ENCODE peak calls at places on chromosomes 16 and 17, in ten cellular contexts. C is ovary, Y is prostate gland, W is IMR-90, X is esophagus squamous epithelium, V is body of pancreas, E is right lobe of liver, N is A549, D is spleen, H is breast epithelium. I is an unnamed sample.

GRCh38 chr16:86396918-86397317 is 113.4 kb upstream of the FOXF1 start:
- DNase-seq in D (no peak), C (no peak), V (no peak), W (peak), Y (peak), N (no peak), E (no peak), X (no peak), H (no peak), I (peak)

GRCh38 chr16:66599726-66600125 is 4.8 kb upstream of the CMTM3 start:
- DNase-seq in E (no peak), H (no peak), X (no peak), C (no peak), Y (no peak), W (no peak), D (no peak), N (no peak), V (no peak), I (no peak)

GRCh38 chr16:25608002-25608401 is 83.8 kb upstream of the HS3ST4 start:
- DNase-seq in C (no peak), D (no peak), Y (no peak), X (no peak), V (no peak), W (no peak), E (no peak), H (no peak), N (no peak), I (no peak)

GRCh38 chr16:57670206-57670605 is 2.1 kb downstream of the ADGRG3 start:
- DNase-seq in X (no peak), N (no peak), W (no peak), V (peak), C (no peak), H (no peak), E (no peak), D (no peak), Y (no peak), I (no peak)

GRCh38 chr16:79571065-79571697 is 29.4 kb downstream of the MAF start:
- DNase-seq in C (no peak), N (no peak), E (no peak), H (no peak), V (no peak), X (no peak), W (no peak), Y (no peak), D (no peak), I (peak)

GRCh38 chr17:45364531-45365390 is 47.9 kb upstream of the MAP3K14 start:
- DNase-seq in N (peak), V (no peak), H (peak), E (peak), X (no peak), C (no peak), W (peak), D (peak), Y (no peak), I (peak)

GRCh38 chr17:29789186-29790170 is 140.6 kb downstream of the SSH2 start:
- DNase-seq in H (no peak), E (no peak), X (no peak), Y (no peak), C (no peak), D (no peak), N (no peak), W (no peak), V (no peak), I (no peak)

GRCh38 chr17:76088868-76089576 is 10.0 kb downstream of the ZACN start:
- DNase-seq in X (no peak), V (no peak), H (no peak), N (no peak), E (no peak), Y (no peak), C (no peak), W (no peak), D (peak), I (no peak)

GRCh38 chr16:77433146-77433545 is 1.7 kb downstream of the ADAMTS18 start:
- DNase-seq in Y (no peak), C (no peak), D (no peak), X (no peak), V (no peak), W (no peak), E (no peak), N (no peak), H (no peak), I (no peak)

GRCh38 chr16:71840052-71840451 is 5.7 kb upstream of the ATXN1L start:
- DNase-seq in C (no peak), N (no peak), V (no peak), Y (no peak), E (no peak), H (no peak), D (no peak), W (no peak), X (no peak), I (no peak)

GRCh38 chr17:16443390-16444257 is 28.3 kb downstream of the TRPV2 start:
- DNase-seq in D (no peak), C (no peak), E (no peak), V (no peak), N (no peak), X (no peak), H (no peak), W (no peak), Y (no peak), I (peak)
- TF ChIP-seq POLR2A in D (no peak), C (no peak), E (no peak), V (no peak), N (peak), X (no peak), H (no peak), W (no peak), Y (no peak), I (no peak)

GRCh38 chr17:33291248-33292183 is 1.6 kb downstream of the ASIC2 start:
- DNase-seq in H (no peak), V (peak), W (peak), C (peak), E (no peak), D (peak), X (no peak), Y (no peak), N (peak), I (no peak)

GRCh38 chr17:33292981-33293867 is at the start of gene ASIC2:
- DNase-seq in N (peak), E (no peak), C (peak), D (peak), V (no peak), H (no peak), W (peak), Y (no peak), X (no peak), I (no peak)

GRCh38 chr17:33294994-33295393 is 1.9 kb upstream of the ASIC2 start:
- DNase-seq in W (no peak), H (no peak), X (no peak), E (no peak), N (no peak), D (no peak), C (no peak), V (no peak), Y (no peak), I (no peak)

GRCh38 chr17:33290156-33290697 is 2.9 kb downstream of the ASIC2 start:
- DNase-seq in E (no peak), V (no peak), X (no peak), Y (no peak), C (no peak), N (no peak), W (no peak), H (no peak), D (no peak), I (no peak)

DNA sequence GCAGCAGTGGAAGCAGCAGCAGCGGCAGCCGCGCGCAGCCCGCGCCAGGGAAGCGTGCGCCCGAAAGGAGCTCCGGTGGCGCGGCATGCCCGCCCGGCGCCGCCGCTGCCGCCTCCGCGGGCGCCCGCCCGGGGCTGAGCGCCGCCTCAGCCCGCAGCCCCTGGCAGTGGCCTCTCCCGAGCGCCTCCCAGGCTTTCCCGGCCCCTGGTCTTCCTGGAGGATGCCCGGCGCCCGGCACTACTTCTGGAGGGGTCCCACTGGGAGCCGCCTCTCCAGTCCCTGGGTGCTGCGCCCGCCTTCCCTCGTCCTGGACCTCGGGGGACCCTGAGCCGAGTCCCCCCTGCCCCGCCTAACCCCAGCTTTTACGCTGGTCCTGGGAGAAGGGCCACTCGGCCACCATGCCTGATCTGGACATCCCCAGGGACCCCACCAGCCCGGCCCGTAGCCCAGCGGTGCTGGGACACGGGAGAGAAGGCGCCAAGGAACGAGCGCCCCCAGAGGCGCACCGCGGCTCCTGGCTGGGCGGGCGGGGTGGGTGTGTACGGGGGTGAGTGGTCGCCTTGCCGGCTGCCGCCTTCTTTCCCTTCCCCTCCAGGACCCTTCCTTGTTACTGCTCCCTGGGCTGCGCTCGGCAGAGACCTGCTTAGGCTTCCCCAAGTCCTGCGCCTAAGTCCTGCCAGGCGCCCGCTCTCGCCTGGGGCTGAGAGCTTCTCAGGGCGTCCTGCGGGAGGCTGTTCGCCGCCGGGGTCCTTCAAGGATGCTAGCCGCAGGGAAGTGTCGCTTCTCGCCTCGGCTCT is 713 bp downstream of the ASIC2 start:
- DNase-seq in X (no peak), E (no peak), H (no peak), V (no peak), D (no peak), Y (no peak), N (peak), W (peak), C (peak), I (no peak)
- TF ChIP-seq CTCF in X (no peak), E (no peak), H (no peak), V (no peak), D (no peak), Y (no peak), N (peak), W (peak), C (no peak), I (no peak)

GRCh38 chr17:79154951-79155557 is 80.4 kb downstream of the ENGASE start:
- DNase-seq in D (no peak), V (no peak), Y (no peak), C (no peak), N (no peak), H (no peak), W (no peak), E (no peak), X (no peak), I (no peak)
- TF ChIP-seq POLR2A in D (no peak), V (no peak), Y (no peak), C (no peak), N (no peak), H (no peak), W (no peak), E (no peak), X (no peak), I (no peak)

DNA sequence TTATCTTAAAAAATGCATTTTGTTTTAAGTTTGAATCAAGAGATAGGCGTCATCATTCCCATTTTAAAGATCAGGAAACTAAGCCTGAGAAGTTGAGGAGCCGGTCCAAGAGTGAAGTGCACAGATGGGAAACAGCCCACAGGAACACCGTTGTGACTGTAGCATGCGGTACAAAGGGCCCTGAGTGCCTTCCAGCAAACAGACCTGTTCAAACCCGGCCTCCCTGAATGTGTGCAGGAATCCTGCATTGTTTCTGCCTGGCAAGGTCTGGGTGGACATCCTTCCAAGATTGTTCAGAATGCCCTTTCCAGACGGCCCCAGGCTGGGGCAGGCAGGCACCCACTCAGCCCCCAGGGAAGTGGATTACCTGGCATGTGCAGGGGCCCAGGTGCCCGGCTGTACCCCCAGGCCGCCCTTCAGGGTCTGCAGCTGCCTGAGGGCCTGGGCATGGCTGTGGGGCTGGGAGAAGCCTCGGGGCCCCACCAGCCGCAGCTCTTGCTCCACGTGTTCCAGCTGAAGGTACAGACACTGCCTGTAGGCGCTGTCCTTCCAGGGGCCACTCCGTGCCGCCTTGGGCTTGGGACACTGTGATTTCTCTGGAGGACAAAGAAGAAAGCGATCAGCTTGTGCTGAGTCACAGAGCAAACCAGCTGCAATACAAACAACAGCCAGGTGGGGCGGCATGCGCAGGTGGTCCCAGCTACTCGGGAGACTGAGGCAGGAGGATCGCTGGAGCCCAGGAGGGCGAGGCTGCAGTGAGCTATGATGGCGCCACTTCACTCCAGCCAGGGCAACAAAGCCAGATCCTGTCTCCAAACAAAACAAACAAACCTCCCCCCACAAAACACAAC is 45.0 kb upstream of the GCSH start:
- DNase-seq in X (no peak), E (no peak), Y (no peak), V (no peak), N (peak), C (no peak), W (no peak), D (no peak), H (no peak), I (peak)
- TF ChIP-seq CTCF in X (no peak), E (no peak), Y (no peak), V (no peak), N (peak), C (no peak), W (no peak), D (no peak), H (peak), I (peak)

GRCh38 chr17:40598928-40599627 is 33.8 kb upstream of the CCR7 start:
- DNase-seq in N (no peak), C (no peak), H (no peak), D (peak), X (no peak), E (no peak), Y (no peak), W (peak), V (no peak), I (peak)
- TF ChIP-seq POLR2A in N (no peak), C (no peak), H (no peak), D (no peak), X (no peak), E (no peak), Y (no peak), W (no peak), V (no peak), I (no peak)

GRCh38 chr17:34167359-34167758 is 87.7 kb upstream of the CCL2 start:
- DNase-seq in N (no peak), W (peak), D (no peak), Y (peak), V (peak), C (no peak), X (no peak), H (no peak), E (no peak), I (no peak)

GRCh38 chr17:34166394-34166793 is 88.7 kb upstream of the CCL2 start:
- DNase-seq in Y (no peak), X (no peak), W (no peak), N (no peak), E (no peak), H (no peak), V (no peak), C (no peak), D (no peak), I (no peak)

GRCh38 chr17:34161600-34161999 is 93.5 kb upstream of the CCL2 start:
- DNase-seq in X (no peak), V (no peak), Y (no peak), W (no peak), E (no peak), C (no peak), D (no peak), N (no peak), H (no peak), I (no peak)

GRCh38 chr17:34163123-34163522 is 92.0 kb upstream of the CCL2 start:
- DNase-seq in X (no peak), D (no peak), E (no peak), C (no peak), V (no peak), Y (no peak), N (no peak), W (peak), H (no peak), I (no peak)

DNA sequence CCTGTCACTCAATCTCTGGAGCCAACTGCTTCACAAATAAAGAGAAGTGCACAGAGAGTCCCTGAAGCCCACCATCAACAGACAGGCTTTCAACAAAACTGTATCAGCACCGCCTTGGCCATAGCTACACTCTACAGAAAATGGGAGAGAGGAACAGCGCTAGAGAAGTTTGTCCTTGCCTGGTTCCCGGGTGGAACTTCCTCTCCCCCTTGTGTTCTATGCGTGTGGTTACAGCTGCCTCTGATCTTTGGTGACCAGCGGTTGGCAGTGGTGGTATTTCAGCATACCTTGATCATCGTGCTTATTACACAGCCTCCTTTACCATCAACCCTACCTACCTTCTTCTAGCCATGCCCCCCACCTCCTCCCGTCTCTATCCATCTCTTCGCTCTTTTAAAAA is 91.4 kb upstream of the CCL2 start:
- DNase-seq in X (no peak), V (no peak), Y (no peak), W (peak), E (no peak), D (no peak), C (no peak), N (peak), H (no peak), I (peak)
- TF ChIP-seq CTCF in X (peak), V (peak), Y (no peak), W (peak), E (peak), D (peak), C (no peak), N (peak), H (no peak), I (peak)

DNA sequence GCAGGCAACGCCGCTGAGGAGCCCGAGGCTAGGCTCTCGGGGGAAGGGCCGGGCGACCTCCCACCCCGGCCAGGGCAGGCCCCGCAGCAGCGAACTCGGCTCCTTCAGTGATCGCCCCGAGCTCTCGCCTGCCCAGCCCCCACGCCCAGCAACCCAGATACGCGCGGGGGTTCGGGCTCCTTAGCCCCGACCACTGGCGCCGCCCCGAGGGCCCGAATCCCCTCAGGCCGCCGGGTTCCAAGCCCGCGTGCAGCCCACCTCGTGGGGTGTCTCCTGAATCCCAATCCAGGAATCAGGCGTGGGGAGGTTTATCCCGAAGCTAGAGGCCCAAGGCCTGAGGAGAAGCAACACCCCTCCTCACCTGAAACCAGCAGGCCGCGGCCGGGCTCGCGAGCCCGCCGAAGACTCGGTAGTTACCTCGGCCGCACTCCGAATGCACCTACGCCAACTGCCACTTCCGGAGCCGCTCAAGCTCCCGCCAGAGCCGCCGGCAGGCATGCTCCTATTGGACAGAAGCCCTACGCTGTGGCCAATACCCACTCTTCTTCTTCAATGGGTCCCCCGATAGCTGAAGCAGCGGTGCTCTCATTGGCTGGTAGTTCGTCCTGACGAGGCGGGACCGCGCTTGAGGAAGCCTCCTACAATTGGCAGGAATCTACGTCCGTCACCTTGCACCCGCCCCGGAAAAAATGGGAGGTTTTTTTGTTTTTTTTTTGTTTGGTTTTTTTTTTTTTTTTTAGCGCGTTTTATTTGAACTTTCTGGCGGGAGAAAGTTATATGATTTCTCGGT is at the start of gene RFWD3:
- DNase-seq in H (peak), W (peak), E (peak), X (peak), N (peak), Y (peak), D (peak), C (peak), V (peak), I (peak)
- TF ChIP-seq POLR2A in H (no peak), W (peak), E (peak), X (peak), N (peak), Y (peak), D (no peak), C (no peak), V (peak), I (peak)

DNA sequence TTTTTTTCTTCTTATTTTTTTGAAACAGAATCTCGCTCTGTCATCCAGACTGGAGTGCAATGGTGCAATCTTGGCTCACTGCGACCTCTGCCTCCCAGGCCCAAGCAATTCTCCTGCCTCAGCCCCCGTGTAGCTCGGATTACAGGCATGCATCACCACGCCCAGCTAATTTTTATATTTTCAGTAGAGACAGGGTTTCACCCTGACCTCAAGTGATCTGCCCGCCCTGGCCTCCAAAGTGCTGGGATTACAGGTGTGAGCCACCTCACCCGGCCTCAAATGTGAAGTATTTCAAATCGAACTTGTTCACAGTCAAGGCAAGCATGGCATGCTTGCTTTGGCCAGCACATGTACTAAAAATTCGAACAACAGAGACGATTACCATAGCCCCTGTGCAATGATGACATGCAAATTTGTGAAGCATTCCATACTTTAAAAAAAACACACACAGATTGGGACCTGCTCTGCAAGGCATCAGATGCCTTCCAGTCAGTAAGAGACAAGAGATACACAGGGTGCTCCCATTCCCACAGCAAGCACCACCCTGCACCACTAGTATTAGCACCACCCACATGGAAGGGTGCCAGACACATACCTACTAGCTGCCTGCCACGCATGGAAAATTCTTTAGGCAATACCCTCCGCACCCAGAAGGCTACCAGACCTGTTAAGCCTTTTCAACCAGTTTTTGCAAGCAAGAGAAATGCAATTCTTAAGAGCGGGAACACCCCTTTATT is 47.2 kb downstream of the ANKRD11 start:
- DNase-seq in Y (peak), D (peak), W (peak), H (no peak), X (no peak), C (no peak), N (peak), V (peak), E (peak), I (no peak)
- TF ChIP-seq CTCF in Y (no peak), D (no peak), W (peak), H (peak), X (no peak), C (no peak), N (no peak), V (no peak), E (no peak), I (no peak)

I was measured in NB4.